ENCODE peak calls at places on chromosomes 1 and 21, in seven cellular contexts. C is iPS-NIHi11; X is amniotic stem cell; E is Kasumi-1; F is B cell; T is heart left ventricle; H is CD4-positive, alpha-beta memory T cell. S is an unnamed sample.

GRCh38 chr1:26694597-26695416 is 1.0 kb upstream of the ARID1A start:
- DNase-seq in C (no peak), X (no peak), E (peak), F (no peak), T (no peak), H (no peak), S (no peak)

GRCh38 chr1:113947388-113948107 is 18.4 kb downstream of the HIPK1 start:
- DNase-seq in C (no peak), X (no peak), E (no peak), F (no peak), T (no peak), H (peak), S (no peak)

GRCh38 chr1:20137604-20138003 is 1.5 kb upstream of the PLA2G2F start:
- DNase-seq in C (no peak), X (no peak), E (no peak), F (no peak), T (no peak), H (no peak), S (no peak)

GRCh38 chr1:24096009-24096736 is 15.8 kb downstream of the MYOM3 start:
- DNase-seq in C (no peak), X (no peak), E (no peak), F (no peak), T (peak), H (no peak), S (no peak)

GRCh38 chr1:217528271-217528670 is 102.6 kb downstream of the GPATCH2 start:
- DNase-seq in C (no peak), X (peak), E (no peak), F (no peak), T (no peak), H (no peak), S (no peak)

GRCh38 chr1:205350626-205351235 is 6.0 kb downstream of the KLHDC8A start:
- DNase-seq in C (peak), X (no peak), E (no peak), F (no peak), T (no peak), H (no peak), S (no peak)

GRCh38 chr1:203649551-203650011 is 22.9 kb downstream of the ATP2B4 start:
- DNase-seq in C (no peak), X (no peak), E (no peak), F (peak), T (no peak), H (peak), S (no peak)

GRCh38 chr21:36379236-36379635 is 6.0 kb upstream of the CHAF1B start:
- DNase-seq in C (no peak), X (no peak), E (no peak), F (no peak), T (no peak), H (no peak), S (no peak)

GRCh38 chr1:27455166-27455811 is 34.7 kb downstream of the WASF2 start:
- DNase-seq in C (no peak), X (no peak), E (no peak), F (no peak), T (no peak), H (peak), S (no peak)

GRCh38 chr1:178030452-178030851 is 60.6 kb upstream of the SEC16B start:
- DNase-seq in C (no peak), X (no peak), E (no peak), F (no peak), T (no peak), H (no peak), S (no peak)

GRCh38 chr1:230132758-230133157 is 65.7 kb downstream of the GALNT2 start:
- DNase-seq in C (no peak), X (no peak), E (no peak), F (no peak), T (no peak), H (no peak), S (no peak)

GRCh38 chr1:212566522-212567479 is 41.8 kb upstream of the ATF3 start:
- DNase-seq in C (peak), X (peak), E (peak), F (peak), T (no peak), H (peak), S (peak)

GRCh38 chr1:164641353-164641730 is 82.4 kb downstream of the PBX1 start:
- DNase-seq in C (no peak), X (no peak), E (no peak), F (no peak), T (no peak), H (no peak), S (no peak)

GRCh38 chr1:34876406-34876805 is 16.9 kb upstream of the SMIM12 start:
- DNase-seq in C (no peak), X (no peak), E (no peak), F (no peak), T (no peak), H (no peak), S (no peak)

GRCh38 chr1:149845416-149845815 is 54.0 kb upstream of the BOLA1 start:
- DNase-seq in C (no peak), X (no peak), E (no peak), F (peak), T (no peak), H (no peak), S (no peak)

GRCh38 chr1:236156512-236157208 is 14.3 kb downstream of the GPR137B start:
- DNase-seq in C (no peak), X (no peak), E (peak), F (peak), T (peak), H (peak), S (no peak)